ENCODE peak calls at places on chromosome 9, in five cellular contexts. H is NCI-H446 treated with DMSO at 0.1 percent for 48 hours; B is amniotic epithelial cell; P is stimulated activated CD4-positive, alpha-beta T cell treated with anti-CD3 and anti-CD28 coated beads, Interleukin-1b, Interleukin-23, amount 100 ng/mL, for 24 hours; Z is GM23248. U is an unnamed sample.

GRCh38 chr9:124216474-124217176 is 41.1 kb upstream of the NEK6 start:
- DNase-seq in P (no peak), B (no peak), H (no peak), Z (no peak), U (no peak)

GRCh38 chr9:136511670-136512592 is 29.1 kb upstream of the SEC16A start:
- DNase-seq in Z (no peak), H (no peak), B (no peak), P (no peak), U (peak)

GRCh38 chr9:124365045-124365444 is 50.2 kb downstream of the PSMB7 start:
- DNase-seq in H (no peak), P (no peak), B (no peak), Z (no peak), U (no peak)

GRCh38 chr9:69615880-69616279 is 56.3 kb downstream of the APBA1 start:
- DNase-seq in P (no peak), B (no peak), Z (no peak), H (no peak), U (no peak)

GRCh38 chr9:78932849-78933627 is 636.1 kb downstream of the PSAT1 start:
- DNase-seq in Z (peak), P (no peak), H (no peak), B (peak), U (no peak)

GRCh38 chr9:35162605-35163315 is 951 bp downstream of the UNC13B start:
- DNase-seq in H (no peak), P (no peak), Z (peak), B (peak), U (no peak)

GRCh38 chr9:133880136-133880535 is 112.0 kb downstream of the VAV2 start:
- DNase-seq in H (no peak), Z (no peak), B (no peak), P (no peak), U (no peak)

GRCh38 chr9:73780916-73781315 is 629.3 kb downstream of the ANXA1 start:
- DNase-seq in P (no peak), Z (peak), H (no peak), B (peak), U (no peak)

GRCh38 chr9:27457445-27457844 is 66.6 kb upstream of the IFNK start:
- DNase-seq in B (no peak), H (no peak), Z (no peak), P (no peak), U (no peak)

GRCh38 chr9:133277467-133277866 is 2.5 kb upstream of the ABO start:
- DNase-seq in H (no peak), P (no peak), Z (no peak), B (no peak), U (no peak)

GRCh38 chr9:134591573-134591981 is 50.0 kb upstream of the COL5A1 start:
- DNase-seq in P (no peak), Z (peak), B (peak), H (no peak), U (peak)

GRCh38 chr9:97710356-97711222 is 13.4 kb upstream of the XPA start:
- DNase-seq in B (peak), H (no peak), P (peak), Z (peak), U (no peak)

GRCh38 chr9:133160742-133161541 is 2.8 kb downstream of the GBGT1 start:
- DNase-seq in P (no peak), H (no peak), B (peak), Z (peak), U (no peak)

GRCh38 chr9:16278420-16278999 is 592.0 kb downstream of the BNC2 start:
- DNase-seq in B (no peak), P (no peak), Z (peak), H (no peak), U (no peak)

GRCh38 chr9:84317563-84317962 is 23.0 kb downstream of the SLC28A3 start:
- DNase-seq in H (no peak), Z (no peak), P (no peak), B (no peak), U (no peak)

GRCh38 chr9:127059648-127060365 is 62.6 kb downstream of the ANGPTL2 start:
- DNase-seq in Z (no peak), P (no peak), B (no peak), H (no peak), U (no peak)

GRCh38 chr9:80143899-80144298 is 572.1 kb downstream of the TLE4 start:
- DNase-seq in B (no peak), H (no peak), Z (no peak), P (no peak), U (no peak)

GRCh38 chr9:22098636-22099332 is 89.7 kb upstream of the CDKN2B start:
- DNase-seq in P (no peak), H (no peak), B (peak), Z (no peak), U (no peak)

U was measured in Right ventricle myocardium inferior.